ENCODE peak calls at places on chromosome 22, in seven cellular contexts. B is anterior cingulate cortex; D is H9; K is pancreas; Q is activated CD4-positive, alpha-beta T cell treated with anti-CD3 and anti-CD28 coated beads, Interleukin-2, amount 50 U/mL, for 24 hours; S is activated T-helper 1 cell treated with Interleukin-2 at 50 U/mL for 16 hours; R is NCI-H446. P is an unnamed sample.

GRCh38 chr22:40855960-40856512 is 403 bp downstream of the ST13 start:
- DNase-seq in K (no peak), S (no peak), D (peak), B (no peak), R (no peak), Q (peak), P (no peak)

GRCh38 chr22:37316875-37317371 is 34.6 kb downstream of the CYTH4 start:
- DNase-seq in R (no peak), K (peak), D (peak), Q (peak), B (no peak), S (peak), P (peak)

GRCh38 chr22:43946391-43946680 is 8.9 kb upstream of the SAMM50 start:
- DNase-seq in R (no peak), Q (no peak), S (no peak), K (no peak), D (no peak), B (no peak), P (no peak)

GRCh38 chr22:37462983-37463382 is 23.2 kb downstream of the MFNG start:
- DNase-seq in B (no peak), D (peak), K (no peak), S (no peak), Q (no peak), R (no peak), P (no peak)

GRCh38 chr22:43343262-43343988 is at the start of gene SCUBE1:
- DNase-seq in S (peak), Q (peak), R (peak), K (peak), B (no peak), D (peak), P (no peak)

GRCh38 chr22:43436536-43437267 is 24.9 kb downstream of the MPPED1 start:
- DNase-seq in S (no peak), D (peak), K (no peak), R (no peak), Q (no peak), B (no peak), P (no peak)

GRCh38 chr22:30776476-30776875 is 81.8 kb downstream of the OSBP2 start:
- DNase-seq in K (no peak), S (no peak), R (no peak), B (no peak), Q (no peak), D (no peak), P (no peak)

GRCh38 chr22:25064894-25065560 is 112.5 kb downstream of the KIAA1671 start:
- DNase-seq in D (no peak), Q (no peak), R (no peak), K (no peak), B (no peak), S (no peak), P (no peak)

GRCh38 chr22:27129266-27129665 is 471.9 kb downstream of the MIAT start:
- DNase-seq in D (no peak), B (no peak), K (no peak), R (no peak), Q (no peak), S (no peak), P (no peak)

GRCh38 chr22:45061332-45061731 is 51.5 kb upstream of the PHF21B start:
- DNase-seq in K (no peak), S (no peak), R (no peak), D (no peak), B (no peak), Q (no peak), P (no peak)

GRCh38 chr22:21982338-21982965 is at the start of gene TOP3B:
- DNase-seq in Q (peak), B (peak), S (peak), D (peak), R (peak), K (peak), P (peak)

GRCh38 chr22:28254396-28254795 is 335.3 kb upstream of the PITPNB start:
- DNase-seq in S (no peak), K (no peak), R (no peak), B (no peak), Q (no peak), D (no peak), P (no peak)

GRCh38 chr22:31160328-31160978 is 471 bp downstream of the RNF185 start:
- DNase-seq in Q (no peak), K (no peak), D (no peak), R (no peak), B (no peak), S (no peak), P (no peak)

GRCh38 chr22:18955696-18956095 is 19.6 kb upstream of the PRODH start:
- DNase-seq in K (no peak), D (no peak), R (no peak), B (no peak), S (no peak), Q (no peak), P (no peak)

GRCh38 chr22:32206774-32207758 is 2.2 kb upstream of the RFPL2 start:
- DNase-seq in S (no peak), Q (no peak), D (peak), B (no peak), K (no peak), R (no peak), P (no peak)

GRCh38 chr22:49683032-49683431 is 144.6 kb downstream of the BRD1 start:
- DNase-seq in R (no peak), Q (no peak), S (no peak), D (no peak), B (no peak), K (no peak), P (no peak)

GRCh38 chr22:23246982-23247766 is 66.9 kb downstream of the BCR start:
- DNase-seq in Q (no peak), D (no peak), B (no peak), R (no peak), S (no peak), K (no peak), P (no peak)

GRCh38 chr22:30205281-30206115 is 41.1 kb downstream of the LIF start:
- DNase-seq in R (peak), Q (no peak), S (no peak), K (no peak), B (no peak), D (no peak), P (no peak)

GRCh38 chr22:29587938-29588699 is 7.2 kb upstream of the NIPSNAP1 start:
- DNase-seq in B (no peak), K (no peak), R (no peak), S (no peak), D (no peak), Q (no peak), P (no peak)

GRCh38 chr22:38238519-38239051 is 34.2 kb downstream of the TMEM184B start:
- DNase-seq in S (no peak), K (peak), D (no peak), B (no peak), Q (no peak), R (no peak), P (no peak)

GRCh38 chr22:23402275-23403151 is 177.6 kb downstream of the IGLL1 start:
- DNase-seq in D (peak), S (peak), K (peak), R (no peak), B (no peak), Q (no peak), P (no peak)

GRCh38 chr22:44698531-44699421 is 3.2 kb upstream of the PRR5 start:
- DNase-seq in S (no peak), B (no peak), D (peak), R (no peak), K (no peak), Q (no peak), P (no peak)

GRCh38 chr22:28297504-28297903 is 378.4 kb upstream of the PITPNB start:
- DNase-seq in B (no peak), D (no peak), S (no peak), R (no peak), Q (no peak), K (no peak), P (no peak)

GRCh38 chr22:43289551-43289963 is 53.6 kb downstream of the SCUBE1 start:
- DNase-seq in Q (no peak), R (no peak), D (no peak), B (no peak), K (no peak), S (no peak), P (no peak)

GRCh38 chr22:35540600-35541253 is at the start of gene RASD2:
- DNase-seq in S (no peak), R (no peak), Q (peak), B (no peak), K (peak), D (peak), P (no peak)

GRCh38 chr22:30279389-30279788 is 9.9 kb downstream of the CASTOR1 start:
- DNase-seq in D (no peak), S (no peak), R (no peak), K (no peak), Q (no peak), B (no peak), P (no peak)

GRCh38 chr22:38549106-38549884 is 20.7 kb downstream of the DMC1 start:
- DNase-seq in R (no peak), D (no peak), Q (no peak), S (no peak), K (no peak), B (no peak), P (no peak)

GRCh38 chr22:46220921-46221320 is 29.2 kb downstream of the CDPF1 start:
- DNase-seq in B (no peak), Q (no peak), R (no peak), D (no peak), K (no peak), S (no peak), P (no peak)

GRCh38 chr22:35314161-35314942 is 14.7 kb downstream of the TOM1 start:
- DNase-seq in S (no peak), Q (no peak), R (no peak), D (peak), K (no peak), B (no peak), P (no peak)

GRCh38 chr22:27226666-27227065 is 569.3 kb downstream of the MIAT start:
- DNase-seq in B (no peak), K (no peak), D (no peak), S (no peak), R (no peak), Q (no peak), P (no peak)

GRCh38 chr22:48579035-48579914 is 1248.4 kb downstream of the BRD1 start:
- DNase-seq in R (no peak), Q (no peak), D (no peak), B (no peak), S (no peak), K (no peak), P (no peak)

GRCh38 chr22:46501701-46502100 is 35.7 kb downstream of the CELSR1 start:
- DNase-seq in R (no peak), Q (no peak), S (no peak), B (no peak), D (no peak), K (no peak), P (no peak)

GRCh38 chr22:46602025-46602424 is 18.2 kb upstream of the GRAMD4 start:
- DNase-seq in Q (no peak), S (no peak), R (no peak), B (no peak), D (no peak), K (no peak), P (no peak)

GRCh38 chr22:49590381-49590780 is 237.3 kb downstream of the BRD1 start:
- DNase-seq in S (no peak), R (no peak), Q (no peak), D (no peak), K (no peak), B (no peak), P (no peak)

GRCh38 chr22:42630901-42631602 is 9.3 kb downstream of the ATP5MGL start:
- DNase-seq in S (no peak), Q (no peak), B (no peak), R (no peak), D (no peak), K (no peak), P (no peak)

GRCh38 chr22:22983123-22983522 is 87.2 kb upstream of the GNAZ start:
- DNase-seq in Q (no peak), S (no peak), R (no peak), B (no peak), K (no peak), D (no peak), P (no peak)

GRCh38 chr22:41361716-41362310 is 19.9 kb upstream of the TEF start:
- DNase-seq in S (no peak), R (no peak), B (no peak), Q (no peak), D (no peak), K (no peak), P (no peak)

P was measured in stimulated activated CD4-positive, alpha-beta T cell treated with anti-CD3 and anti-CD28 coated beads, TNF-alpha, amount 100 ng/mL, for 1 hour.